ENCODE peak calls at places on chromosomes 16 and 17, in seven cellular contexts. U, Y, Z, S, B, K and C are unnamed samples.
A peak's percentile ranks its signal among the peaks of the same experiment; 100 is the strongest.

GRCh38 chr17:48282303-48282702 is 147.7 kb downstream of the SKAP1 start:
- DNase-seq in Z (no peak), S (no peak), B (no peak), K (no peak), Y (no peak), U (no peak), C (no peak)

GRCh38 chr16:11748404-11749254 is 6.0 kb upstream of the TXNDC11 start:
- DNase-seq in Y (no peak), S (no peak), K (no peak), B (peak; percentile 28), Z (no peak), U (no peak), C (no peak)

GRCh38 chr16:10619271-10619849 is 39.0 kb upstream of the EMP2 start:
- DNase-seq in Z (no peak), B (peak; percentile 60), K (no peak), Y (no peak), S (no peak), U (no peak), C (peak; percentile 75)

GRCh38 chr17:74532115-74532514 is 840 bp upstream of the CD300LB start:
- DNase-seq in S (peak; percentile 3), K (no peak), Z (no peak), B (peak; percentile 39), Y (no peak), U (no peak), C (peak; percentile 84)

GRCh38 chr17:48228720-48229119 is 121.2 kb downstream of the SNX11 start:
- DNase-seq in B (peak; percentile 70), U (no peak), Z (no peak), Y (no peak), S (peak; percentile 9), K (no peak), C (peak; percentile 82)

GRCh38 chr17:82376042-82376730 is 4.6 kb downstream of the UTS2R start:
- DNase-seq in K (no peak), Y (no peak), S (no peak), B (no peak), U (no peak), Z (no peak), C (no peak)

GRCh38 chr16:84024854-84025253 is 17.7 kb downstream of the SLC38A8 start:
- DNase-seq in K (peak; percentile 33), Y (no peak), Z (no peak), S (no peak), U (peak; percentile 90), B (no peak), C (no peak)

GRCh38 chr17:12618557-12618956 is 47.1 kb upstream of the MYOCD start:
- DNase-seq in S (no peak), K (peak; percentile 72), Z (no peak), B (no peak), Y (no peak), U (peak; percentile 96), C (no peak)

GRCh38 chr17:34364741-34365140 is 1.7 kb upstream of the CCL1 start:
- DNase-seq in K (no peak), S (no peak), Y (no peak), B (no peak), U (no peak), Z (no peak), C (peak; percentile 13)

GRCh38 chr17:45265823-45266222 is 3.9 kb upstream of the SPATA32 start:
- DNase-seq in Y (no peak), Z (no peak), B (no peak), U (peak; percentile 87), K (peak; percentile 73), S (no peak), C (no peak)

GRCh38 chr17:51347851-51348584 is 87.7 kb downstream of the UTP18 start:
- DNase-seq in B (no peak), K (no peak), S (no peak), Z (no peak), Y (peak; percentile 56), U (no peak), C (no peak)

GRCh38 chr16:88561485-88562369 is 8.5 kb upstream of the ZC3H18 start:
- DNase-seq in Y (no peak), Z (peak; percentile 56), K (peak; percentile 65), U (peak; percentile 43), B (peak; percentile 53), S (no peak), C (peak; percentile 56)

GRCh38 chr17:62680541-62681052 is 53.1 kb downstream of the MRC2 start:
- DNase-seq in U (no peak), B (no peak), S (no peak), K (no peak), Y (no peak), Z (no peak), C (peak; percentile 50)

GRCh38 chr17:40075216-40076100 is 12.7 kb downstream of the THRA start:
- DNase-seq in Z (peak; percentile 84), Y (peak; percentile 26), K (peak; percentile 70), S (peak; percentile 66), U (peak; percentile 48), B (peak; percentile 87), C (peak; percentile 90)

GRCh38 chr17:35529868-35530267 is 7.6 kb downstream of the SLFN12L start:
- DNase-seq in Z (no peak), U (no peak), B (no peak), S (no peak), K (no peak), Y (no peak), C (no peak)

GRCh38 chr16:1258906-1259759 is 3.3 kb downstream of the TPSD1 start:
- DNase-seq in K (no peak), U (no peak), B (no peak), Z (no peak), Y (no peak), S (no peak), C (no peak)

GRCh38 chr17:41521574-41522261 is 3.0 kb upstream of the KRT15 start:
- DNase-seq in K (peak; percentile 90), Y (peak; percentile 93), U (peak; percentile 91), S (no peak), Z (no peak), B (peak; percentile 88), C (peak; percentile 76)
- H3K79me1 ChIP-seq in K (no peaks in the 10 kb centered on the region), Y (peaks cover 3% of the 10 kb centered on the region), U (no peaks in the 10 kb centered on the region), S (peaks cover 4% of the 10 kb centered on the region), Z (peaks cover 2% of the 10 kb centered on the region), B (peaks cover 2% of the 10 kb centered on the region), C (no peaks in the 10 kb centered on the region)

GRCh38 chr16:69822174-69822935 is 60.2 kb downstream of the WWP2 start:
- DNase-seq in Y (no peak), K (no peak), S (no peak), U (no peak), Z (no peak), B (no peak), C (no peak)
- H3K79me1 ChIP-seq in Y (no peaks in the 10 kb centered on the region), K (peaks cover 12% of the 10 kb centered on the region), S (no peaks in the 10 kb centered on the region), U (no peaks in the 10 kb centered on the region), Z (no peaks in the 10 kb centered on the region), B (no peaks in the 10 kb centered on the region), C (no peaks in the 10 kb centered on the region)

DNA sequence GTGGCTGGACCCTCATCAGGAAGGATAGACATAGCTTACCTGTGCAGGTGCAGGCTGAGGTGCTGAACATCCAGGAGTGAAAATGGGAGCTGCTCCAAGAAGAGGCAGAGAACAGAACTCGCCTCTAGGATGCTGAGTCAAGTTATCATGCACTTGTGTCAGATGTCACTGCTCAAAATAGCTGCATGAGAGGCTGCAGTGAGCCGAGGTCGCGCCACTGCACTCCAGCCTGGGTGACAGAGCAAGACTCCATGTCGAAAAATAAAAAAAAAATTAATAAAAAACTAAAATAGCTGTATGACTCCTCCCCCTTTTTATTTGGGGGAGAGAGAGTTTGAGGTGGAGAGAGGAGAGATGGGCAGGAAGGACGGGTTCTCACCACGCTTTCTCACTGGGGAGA is 148.8 kb downstream of the FOXL1 start:
- DNase-seq in B (no peak), K (no peak), U (no peak), Y (no peak), Z (no peak), S (no peak), C (no peak)
- H3K79me1 ChIP-seq in B (no peaks in the 10 kb centered on the region), K (no peaks in the 10 kb centered on the region), U (no peaks in the 10 kb centered on the region), Y (no peaks in the 10 kb centered on the region), Z (no peaks in the 10 kb centered on the region), S (no peaks in the 10 kb centered on the region), C (no peaks in the 10 kb centered on the region)

GRCh38 chr17:19281161-19281560 is 44.0 kb downstream of the EPN2 start:
- DNase-seq in U (no peak), K (no peak), S (no peak), B (no peak), Y (no peak), Z (no peak), C (no peak)
- H3K79me1 ChIP-seq in U (peaks cover 29% of the 10 kb centered on the region), K (peaks cover 38% of the 10 kb centered on the region), S (no peaks in the 10 kb centered on the region), B (peaks cover 22% of the 10 kb centered on the region), Y (no peaks in the 10 kb centered on the region), Z (no peaks in the 10 kb centered on the region), C (peaks cover 2% of the 10 kb centered on the region)

DNA sequence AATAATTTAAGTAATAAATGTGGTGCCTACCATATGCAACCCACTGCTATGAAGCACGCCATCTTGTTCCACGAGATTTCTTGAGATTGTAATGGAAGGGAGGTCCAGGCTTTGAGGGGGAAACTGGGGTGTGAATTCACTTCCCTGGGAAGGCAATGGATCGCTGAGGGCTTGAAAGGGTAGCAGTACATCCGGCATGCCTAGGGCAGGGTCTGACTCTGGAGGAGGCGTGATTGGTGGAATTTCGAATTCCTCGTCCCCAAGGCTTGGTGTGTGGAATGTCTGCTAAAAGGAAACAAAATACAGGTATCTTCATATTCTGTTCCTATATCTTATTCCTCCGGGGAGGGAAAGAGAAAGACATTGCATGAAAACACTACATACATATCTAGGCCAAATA is 83.0 kb downstream of the TOX3 start:
- DNase-seq in Y (no peak), U (no peak), Z (no peak), B (peak; percentile 10), K (no peak), S (no peak), C (no peak)
- H3K79me1 ChIP-seq in Y (no peaks in the 10 kb centered on the region), U (no peaks in the 10 kb centered on the region), Z (no peaks in the 10 kb centered on the region), B (no peaks in the 10 kb centered on the region), K (no peaks in the 10 kb centered on the region), S (no peaks in the 10 kb centered on the region), C (peaks cover 3% of the 10 kb centered on the region)

DNA sequence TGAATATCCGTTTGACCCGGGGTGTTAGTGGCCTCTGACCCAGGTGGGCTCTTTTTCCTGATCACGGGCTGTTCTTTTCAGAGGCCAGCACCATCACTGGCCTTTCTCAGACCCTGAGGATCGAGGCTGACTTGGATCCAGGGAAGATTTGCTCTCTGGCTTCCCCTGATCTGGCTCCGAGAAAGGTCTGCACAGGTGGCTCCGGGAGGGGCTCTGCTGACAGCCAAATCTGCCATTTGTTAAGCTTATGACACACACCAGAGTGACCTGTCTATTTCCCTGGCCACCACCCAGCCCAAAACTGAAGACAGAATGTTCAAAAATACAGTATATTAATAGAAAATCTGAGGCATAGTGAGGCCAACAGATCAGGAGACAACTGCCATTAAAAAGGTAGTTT is 221.8 kb upstream of the TNRC6C start:
- DNase-seq in Z (no peak), U (no peak), S (no peak), Y (no peak), K (no peak), B (no peak), C (peak; percentile 25)
- H3K79me1 ChIP-seq in Z (no peaks in the 10 kb centered on the region), U (no peaks in the 10 kb centered on the region), S (no peaks in the 10 kb centered on the region), Y (no peaks in the 10 kb centered on the region), K (no peaks in the 10 kb centered on the region), B (no peaks in the 10 kb centered on the region), C (no peaks in the 10 kb centered on the region)

GRCh38 chr17:43665038-43665386 is 3.3 kb upstream of the MEOX1 start:
- DNase-seq in K (no peak), B (no peak), U (no peak), Y (no peak), S (no peak), Z (no peak), C (no peak)
- H3K79me1 ChIP-seq in K (no peaks in the 10 kb centered on the region), B (no peaks in the 10 kb centered on the region), U (no peaks in the 10 kb centered on the region), Y (peaks cover 59% of the 10 kb centered on the region), S (no peaks in the 10 kb centered on the region), Z (no peaks in the 10 kb centered on the region), C (no peaks in the 10 kb centered on the region)

DNA sequence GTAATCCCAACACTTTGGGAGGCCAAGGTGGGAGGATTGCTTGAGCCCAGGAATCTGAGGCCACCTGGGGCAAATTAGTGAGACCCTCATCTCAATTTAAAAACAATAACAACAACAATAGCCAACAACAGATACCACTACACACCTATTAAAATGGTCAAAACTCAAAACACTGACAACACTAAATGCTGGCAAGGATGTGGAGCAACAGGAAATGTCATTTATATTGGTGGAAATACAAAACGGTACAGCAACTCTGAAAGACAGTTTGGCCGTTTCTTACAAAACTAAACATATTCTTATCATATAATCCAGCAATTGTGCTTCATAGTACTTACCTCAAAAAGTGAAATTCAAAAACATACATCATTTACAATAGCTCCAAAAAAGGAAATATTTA is 57.7 kb downstream of the DNAH3 start:
- DNase-seq in S (no peak), U (no peak), Z (no peak), K (no peak), Y (no peak), B (no peak), C (no peak)
- H3K79me1 ChIP-seq in S (no peaks in the 10 kb centered on the region), U (no peaks in the 10 kb centered on the region), Z (no peaks in the 10 kb centered on the region), K (no peaks in the 10 kb centered on the region), Y (no peaks in the 10 kb centered on the region), B (no peaks in the 10 kb centered on the region), C (no peaks in the 10 kb centered on the region)